ENCODE peak calls at places on chromosomes 3 and 15, in nine cellular contexts. T is brain microvascular endothelial cell; F is activated T-helper 1 cell treated with anti-CD3 and anti-CD28 coated beads, Interleukin-2, amount 50 U/mL, for 16 hours; D is NCI-H345; S is 8988T; U is T-cell; Q is cardiac fibroblast; X is NCI-H1092; E is mesothelial cell of epicardium. V is an unnamed sample.

GRCh38 chr3:54537506-54537905 is 390.4 kb downstream of the LRTM1 start:
- DNase-seq in T (no peak), D (no peak), U (no peak), S (no peak), E (no peak), X (no peak), Q (no peak), F (no peak), V (no peak)

GRCh38 chr3:104519068-104519467 is 847.6 kb upstream of the ALCAM start:
- DNase-seq in D (no peak), E (no peak), S (no peak), F (no peak), U (no peak), Q (no peak), T (no peak), X (no peak), V (no peak)

GRCh38 chr15:62887113-62887570 is 155.4 kb upstream of the TPM1 start:
- DNase-seq in Q (no peak), T (no peak), U (no peak), F (no peak), X (no peak), S (no peak), D (no peak), E (no peak), V (no peak)

GRCh38 chr15:71114887-71115566 is at the start of gene THSD4:
- DNase-seq in S (peak), Q (peak), T (peak), D (peak), X (no peak), F (peak), U (peak), E (peak), V (peak)

GRCh38 chr15:72047020-72047419 is 70.9 kb downstream of the MYO9A start:
- DNase-seq in T (peak), E (no peak), F (no peak), S (no peak), X (no peak), Q (peak), D (no peak), U (no peak), V (no peak)

GRCh38 chr3:123762805-123763204 is 121.3 kb downstream of the MYLK start:
- DNase-seq in Q (no peak), S (no peak), X (no peak), T (no peak), F (no peak), D (no peak), U (no peak), E (no peak), V (no peak)

GRCh38 chr15:86892774-86893449 is 813.2 kb downstream of the AGBL1 start:
- DNase-seq in U (no peak), F (no peak), E (no peak), X (no peak), T (peak), Q (peak), D (peak), S (no peak), V (peak)

GRCh38 chr3:145698252-145698651 is 462.7 kb downstream of the PLOD2 start:
- DNase-seq in Q (peak), U (no peak), S (no peak), T (no peak), E (no peak), D (no peak), F (no peak), X (no peak), V (no peak)

GRCh38 chr15:83436513-83437158 is 10.5 kb upstream of the SH3GL3 start:
- DNase-seq in E (no peak), Q (peak), T (peak), D (no peak), U (no peak), X (no peak), F (no peak), S (peak), V (peak)